ENCODE peak calls at places on chromosomes 2 and 18, in six cellular contexts. S, Q, B, N, T and R are unnamed samples.

GRCh38 chr2:46325178-46325928 is 28.1 kb downstream of the EPAS1 start:
- DNase-seq in S (peak; percentile 58), Q (no peak), B (no peak), N (no peak), T (no peak), R (no peak)

GRCh38 chr2:109020217-109020637 is 31.2 kb upstream of the EDAR start:
- DNase-seq in S (peak; percentile 61), Q (no peak), B (no peak), N (no peak), T (no peak), R (no peak)

GRCh38 chr2:95362486-95362885 is 40.0 kb upstream of the FAHD2A start:
- DNase-seq in S (no peak), Q (no peak), B (no peak), N (no peak), T (peak; percentile 20), R (peak; percentile 15)

GRCh38 chr2:100887713-100888112 is 67.8 kb downstream of the NPAS2 start:
- DNase-seq in S (no peak), Q (no peak), B (no peak), N (no peak), T (no peak), R (no peak)

GRCh38 chr18:12008181-12008767 is 27.0 kb downstream of the IMPA2 start:
- DNase-seq in S (no peak), Q (no peak), B (no peak), N (no peak), T (no peak), R (peak; percentile 41)

GRCh38 chr2:233486778-233487552 is 79.6 kb downstream of the USP40 start:
- DNase-seq in S (peak; percentile 93), Q (no peak), B (no peak), N (no peak), T (no peak), R (peak; percentile 51)

GRCh38 chr18:22783245-22783644 is 149.9 kb upstream of the RBBP8 start:
- DNase-seq in S (no peak), Q (no peak), B (no peak), N (no peak), T (no peak), R (no peak)

GRCh38 chr2:126221506-126221905 is 434.5 kb upstream of the GYPC start:
- DNase-seq in S (no peak), Q (no peak), B (no peak), N (no peak), T (no peak), R (no peak)

GRCh38 chr2:215900203-215900611 is 113.1 kb downstream of the MREG start:
- DNase-seq in S (peak; percentile 44), Q (no peak), B (no peak), N (no peak), T (peak; percentile 44), R (no peak)

GRCh38 chr2:69997296-69998184 is 36.1 kb upstream of the ASPRV1 start:
- DNase-seq in S (peak; percentile 11), Q (no peak), B (no peak), N (no peak), T (peak; percentile 52), R (peak; percentile 53)

GRCh38 chr2:206086683-206087350 is 843 bp upstream of the INO80D start:
- DNase-seq in S (peak; percentile 26), Q (no peak), B (no peak), N (no peak), T (no peak), R (no peak)